ENCODE peak calls at places on chromosome 13, in six cellular contexts. E, M, T, N, H and W are unnamed samples.

GRCh38 chr13:43908156-43909126 is 28.7 kb downstream of the LACC1 start:
- DNase-seq in E (peak; percentile 29), H (no peak), T (no peak), N (no peak), M (peak; percentile 25), W (no peak)

GRCh38 chr13:111895896-111896821 is 170.8 kb upstream of the SOX1 start:
- DNase-seq in M (no peak), N (no peak), E (no peak), H (no peak), T (no peak), W (no peak)

GRCh38 chr13:66689037-66689619 is 541.0 kb downstream of the PCDH9 start:
- DNase-seq in E (peak; percentile 8), N (no peak), M (no peak), T (no peak), H (no peak), W (no peak)

GRCh38 chr13:66951426-66951825 is 278.7 kb downstream of the PCDH9 start:
- DNase-seq in E (peak; percentile 13), T (no peak), M (no peak), H (no peak), N (no peak), W (no peak)

GRCh38 chr13:51364404-51365008 is 25.0 kb downstream of the SERPINE3 start:
- DNase-seq in H (no peak), M (no peak), E (peak; percentile 46), N (no peak), T (no peak), W (no peak)

GRCh38 chr13:63910406-63910957 is 2494.8 kb upstream of the PCDH20 start:
- DNase-seq in E (peak; percentile 75), T (no peak), M (no peak), H (no peak), N (no peak), W (no peak)

GRCh38 chr13:36888645-36889044 is 31.4 kb downstream of the SMAD9 start:
- DNase-seq in H (no peak), E (no peak), T (no peak), M (no peak), N (no peak), W (no peak)

GRCh38 chr13:22080832-22081231 is 410.0 kb downstream of the FGF9 start:
- DNase-seq in E (no peak), N (no peak), M (no peak), T (no peak), H (no peak), W (no peak)

GRCh38 chr13:49606747-49607648 is 21.3 kb upstream of the ARL11 start:
- DNase-seq in H (peak; percentile 90), N (peak; percentile 88), E (peak; percentile 88), M (peak; percentile 68), T (peak; percentile 58), W (peak; percentile 91)

GRCh38 chr13:99686944-99687382 is 185.7 kb downstream of the TM9SF2 start:
- DNase-seq in M (no peak), T (no peak), N (peak; percentile 60), H (no peak), E (peak; percentile 96), W (no peak)

GRCh38 chr13:34756136-34756535 is 185.9 kb upstream of the NBEA start:
- DNase-seq in H (no peak), M (no peak), E (no peak), T (no peak), N (no peak), W (no peak)

GRCh38 chr13:106143930-106144709 is 391.3 kb downstream of the EFNB2 start:
- DNase-seq in M (no peak), T (no peak), H (no peak), E (peak; percentile 83), N (no peak), W (no peak)

GRCh38 chr13:85709072-85709471 is 90.1 kb downstream of the SLITRK6 start:
- DNase-seq in T (no peak), H (no peak), N (no peak), M (no peak), E (no peak), W (no peak)

GRCh38 chr13:113666324-113666660 is 727 bp upstream of the GRK1 start:
- DNase-seq in M (no peak), T (no peak), H (no peak), E (no peak), N (peak; percentile 4), W (peak; percentile 20)

GRCh38 chr13:75687145-75687763 is 51.1 kb downstream of the LMO7 start:
- DNase-seq in N (no peak), E (peak; percentile 57), M (no peak), T (no peak), H (no peak), W (no peak)

GRCh38 chr13:39329182-39329639 is 273.8 kb downstream of the LHFPL6 start:
- DNase-seq in N (peak; percentile 17), E (no peak), H (no peak), T (no peak), M (no peak), W (no peak)

GRCh38 chr13:28503182-28503980 is 8.5 kb upstream of the FLT1 start:
- DNase-seq in H (no peak), E (peak; percentile 89), M (no peak), T (no peak), N (no peak), W (no peak)

GRCh38 chr13:108437496-108437895 is 168.0 kb downstream of the TNFSF13B start:
- DNase-seq in E (no peak), H (no peak), N (no peak), M (no peak), T (no peak), W (no peak)

GRCh38 chr13:29922281-29922821 is 71.9 kb upstream of the UBL3 start:
- DNase-seq in E (no peak), H (no peak), M (no peak), T (no peak), N (no peak), W (no peak)

GRCh38 chr13:43905435-43906031 is 25.8 kb downstream of the LACC1 start:
- DNase-seq in H (no peak), M (no peak), N (no peak), E (peak; percentile 72), T (no peak), W (no peak)

GRCh38 chr13:87035538-87035937 is 635.6 kb upstream of the SLITRK5 start:
- DNase-seq in E (no peak), N (no peak), M (no peak), T (no peak), H (no peak), W (no peak)

GRCh38 chr13:62038214-62038613 is 622.6 kb upstream of the PCDH20 start:
- DNase-seq in M (no peak), E (no peak), N (no peak), T (no peak), H (no peak), W (no peak)

GRCh38 chr13:111642156-111642767 is 321.8 kb downstream of the TEX29 start:
- DNase-seq in H (no peak), T (no peak), N (no peak), M (no peak), E (no peak), W (no peak)

GRCh38 chr13:39401091-39401647 is 201.8 kb downstream of the LHFPL6 start:
- DNase-seq in T (no peak), E (no peak), H (no peak), M (no peak), N (no peak), W (no peak)

GRCh38 chr13:27810009-27810408 is 17.7 kb downstream of the GSX1 start:
- DNase-seq in N (no peak), E (no peak), M (no peak), H (no peak), T (no peak), W (no peak)

GRCh38 chr13:50598338-50598737 is 245.2 kb downstream of the DLEU7 start:
- DNase-seq in T (no peak), H (no peak), E (no peak), N (no peak), M (no peak), W (no peak)

GRCh38 chr13:75308222-75308621 is 173.7 kb downstream of the TBC1D4 start:
- DNase-seq in T (no peak), H (no peak), E (no peak), M (no peak), N (no peak), W (no peak)

GRCh38 chr13:59677966-59678814 is 485.5 kb downstream of the DIAPH3 start:
- DNase-seq in M (peak; percentile 6), H (no peak), N (no peak), T (no peak), E (peak; percentile 64), W (no peak)

GRCh38 chr13:59677430-59677829 is 486.3 kb downstream of the DIAPH3 start:
- DNase-seq in M (no peak), T (no peak), N (no peak), H (no peak), E (no peak), W (no peak)

GRCh38 chr13:59681630-59682311 is 482.0 kb downstream of the DIAPH3 start:
- DNase-seq in E (no peak), T (no peak), H (no peak), N (no peak), M (no peak), W (no peak)

GRCh38 chr13:59680429-59681024 is 483.2 kb downstream of the DIAPH3 start:
- DNase-seq in H (no peak), T (no peak), E (peak; percentile 33), N (no peak), M (no peak), W (no peak)

GRCh38 chr13:59679239-59679638 is 484.5 kb downstream of the DIAPH3 start:
- DNase-seq in H (no peak), N (no peak), T (no peak), E (peak; percentile 73), M (no peak), W (no peak)
- H3K4me1 ChIP-seq in H (no peaks in the 10 kb centered on the region), N (no peaks in the 10 kb centered on the region), T (no peaks in the 10 kb centered on the region), E (no peaks in the 10 kb centered on the region), M (no peaks in the 10 kb centered on the region), W (no peaks in the 10 kb centered on the region)

DNA sequence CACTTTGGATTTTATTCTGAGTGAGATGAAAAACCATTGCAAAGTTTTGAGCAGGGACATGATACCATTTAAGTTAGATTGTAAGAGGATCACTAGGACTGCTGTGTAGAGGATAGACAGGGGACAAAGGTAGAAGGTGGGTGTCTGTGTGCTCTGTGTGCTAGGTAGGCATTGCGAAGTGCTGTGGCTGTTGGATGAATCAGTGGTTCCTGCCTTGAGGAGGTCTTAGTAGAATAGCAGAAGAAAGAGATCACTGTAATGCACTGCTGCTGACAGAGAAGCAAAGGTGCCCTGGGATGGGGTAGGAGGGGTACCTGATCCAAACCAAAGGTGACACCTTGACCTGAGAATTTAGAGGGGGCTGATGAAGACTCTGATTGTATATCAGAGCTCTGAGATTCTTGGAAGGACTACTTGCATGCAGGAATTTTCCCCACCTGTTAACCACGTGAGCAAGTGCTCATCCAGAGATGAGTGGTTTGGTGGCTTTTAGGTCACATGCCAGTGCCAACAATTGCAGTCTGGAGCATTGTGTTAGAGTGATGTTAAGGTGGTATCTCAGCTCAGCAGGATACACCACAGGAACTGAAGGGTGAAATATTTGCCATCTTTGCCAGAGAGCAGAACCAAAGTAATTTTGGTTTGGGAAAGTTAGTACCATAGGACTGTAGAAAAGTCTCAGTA is 10.8 kb downstream of the WASF3 start:
- DNase-seq in M (no peak), N (no peak), E (no peak), H (no peak), T (no peak), W (no peak)
- H3K4me1 ChIP-seq in M (no peaks in the 10 kb centered on the region), N (no peaks in the 10 kb centered on the region), E (peaks cover 3% of the 10 kb centered on the region), H (no peaks in the 10 kb centered on the region), T (no peaks in the 10 kb centered on the region), W (peaks cover 4% of the 10 kb centered on the region)

GRCh38 chr13:90500569-90500968 is 846.9 kb upstream of the MIR17HG start:
- DNase-seq in N (no peak), T (no peak), H (no peak), M (no peak), E (peak; percentile 15), W (no peak)
- H3K4me1 ChIP-seq in N (no peaks in the 10 kb centered on the region), T (no peaks in the 10 kb centered on the region), H (no peaks in the 10 kb centered on the region), M (no peaks in the 10 kb centered on the region), E (no peaks in the 10 kb centered on the region), W (no peaks in the 10 kb centered on the region)

GRCh38 chr13:40652588-40652940 is 13.9 kb downstream of the FOXO1 start:
- DNase-seq in H (no peak), N (no peak), E (no peak), T (no peak), M (no peak), W (no peak)
- H3K4me1 ChIP-seq in H (peaks cover 37% of the 10 kb centered on the region), N (peaks cover 41% of the 10 kb centered on the region), E (peaks cover 10% of the 10 kb centered on the region), T (peaks cover 59% of the 10 kb centered on the region), M (peaks cover 6% of the 10 kb centered on the region), W (peaks cover 69% of the 10 kb centered on the region)